ENCODE peak calls at places on chromosomes 1 and 21, in four cellular contexts. One of them, this sample, is unnamed.

GRCh38 chr1:117590273-117590925 is 15.4 kb upstream of the TENT5C start:
- DNase-seq in fibroblast of pulmonary artery: no peak
- DNase-seq in thyroid gland: peak; percentile 41
- DNase-seq in activated CD8-positive, alpha-beta T cell treated with anti-CD3 and anti-CD28 coated beads, Interleukin-2, amount 10 ng/mL, durations not matched to agents 7 days and 5 days: no peak
- DNase-seq in this sample: no peak

GRCh38 chr21:44471996-44472395 is 16.7 kb downstream of the LRRC3 start:
- DNase-seq in fibroblast of pulmonary artery: no peak
- DNase-seq in thyroid gland: no peak
- DNase-seq in activated CD8-positive, alpha-beta T cell treated with anti-CD3 and anti-CD28 coated beads, Interleukin-2, amount 10 ng/mL, durations not matched to agents 7 days and 5 days: no peak
- DNase-seq in this sample: no peak

GRCh38 chr1:223393275-223394214 is at the start of gene CCDC185:
- DNase-seq in fibroblast of pulmonary artery: no peak
- DNase-seq in thyroid gland: peak; percentile 11
- DNase-seq in activated CD8-positive, alpha-beta T cell treated with anti-CD3 and anti-CD28 coated beads, Interleukin-2, amount 10 ng/mL, durations not matched to agents 7 days and 5 days: no peak
- DNase-seq in this sample: no peak

GRCh38 chr1:36160949-36161485 is 5.1 kb downstream of the MAP7D1 start:
- DNase-seq in fibroblast of pulmonary artery: peak; percentile 72
- DNase-seq in thyroid gland: peak; percentile 59
- DNase-seq in activated CD8-positive, alpha-beta T cell treated with anti-CD3 and anti-CD28 coated beads, Interleukin-2, amount 10 ng/mL, durations not matched to agents 7 days and 5 days: peak; percentile 84
- DNase-seq in this sample: peak; percentile 23

GRCh38 chr1:24849653-24850295 is 80.3 kb downstream of the RUNX3 start:
- DNase-seq in fibroblast of pulmonary artery: peak; percentile 50
- DNase-seq in thyroid gland: no peak
- DNase-seq in activated CD8-positive, alpha-beta T cell treated with anti-CD3 and anti-CD28 coated beads, Interleukin-2, amount 10 ng/mL, durations not matched to agents 7 days and 5 days: peak; percentile 39
- DNase-seq in this sample: no peak

GRCh38 chr1:29312469-29313466 is 76.4 kb downstream of the PTPRU start:
- DNase-seq in fibroblast of pulmonary artery: no peak
- DNase-seq in thyroid gland: no peak
- DNase-seq in activated CD8-positive, alpha-beta T cell treated with anti-CD3 and anti-CD28 coated beads, Interleukin-2, amount 10 ng/mL, durations not matched to agents 7 days and 5 days: no peak
- DNase-seq in this sample: no peak

GRCh38 chr21:38460171-38460742 is 38.0 kb downstream of the ERG start:
- DNase-seq in fibroblast of pulmonary artery: peak; percentile 94
- DNase-seq in thyroid gland: no peak
- DNase-seq in activated CD8-positive, alpha-beta T cell treated with anti-CD3 and anti-CD28 coated beads, Interleukin-2, amount 10 ng/mL, durations not matched to agents 7 days and 5 days: no peak
- DNase-seq in this sample: no peak

GRCh38 chr1:44985747-44986359 is 542 bp downstream of the EIF2B3 start:
- DNase-seq in fibroblast of pulmonary artery: peak; percentile 7
- DNase-seq in thyroid gland: no peak
- DNase-seq in activated CD8-positive, alpha-beta T cell treated with anti-CD3 and anti-CD28 coated beads, Interleukin-2, amount 10 ng/mL, durations not matched to agents 7 days and 5 days: no peak
- DNase-seq in this sample: no peak

GRCh38 chr1:237181731-237182317 is 139.8 kb downstream of the RYR2 start:
- DNase-seq in fibroblast of pulmonary artery: no peak
- DNase-seq in thyroid gland: no peak
- DNase-seq in activated CD8-positive, alpha-beta T cell treated with anti-CD3 and anti-CD28 coated beads, Interleukin-2, amount 10 ng/mL, durations not matched to agents 7 days and 5 days: no peak
- DNase-seq in this sample: no peak

GRCh38 chr1:161121838-161122237 is 3.9 kb downstream of the NIT1 start:
- DNase-seq in fibroblast of pulmonary artery: no peak
- DNase-seq in thyroid gland: no peak
- DNase-seq in activated CD8-positive, alpha-beta T cell treated with anti-CD3 and anti-CD28 coated beads, Interleukin-2, amount 10 ng/mL, durations not matched to agents 7 days and 5 days: no peak
- DNase-seq in this sample: no peak

GRCh38 chr1:173152585-173152984 is 54.5 kb downstream of the TNFSF4 start:
- DNase-seq in fibroblast of pulmonary artery: no peak
- DNase-seq in thyroid gland: no peak
- DNase-seq in activated CD8-positive, alpha-beta T cell treated with anti-CD3 and anti-CD28 coated beads, Interleukin-2, amount 10 ng/mL, durations not matched to agents 7 days and 5 days: no peak
- DNase-seq in this sample: no peak

GRCh38 chr1:186620951-186621350 is 59.3 kb downstream of the PTGS2 start:
- DNase-seq in fibroblast of pulmonary artery: peak; percentile 88
- DNase-seq in thyroid gland: no peak
- DNase-seq in activated CD8-positive, alpha-beta T cell treated with anti-CD3 and anti-CD28 coated beads, Interleukin-2, amount 10 ng/mL, durations not matched to agents 7 days and 5 days: peak; percentile 31
- DNase-seq in this sample: no peak

GRCh38 chr1:154571244-154571963 is 3.8 kb downstream of the CHRNB2 start:
- DNase-seq in fibroblast of pulmonary artery: no peak
- DNase-seq in thyroid gland: no peak
- DNase-seq in activated CD8-positive, alpha-beta T cell treated with anti-CD3 and anti-CD28 coated beads, Interleukin-2, amount 10 ng/mL, durations not matched to agents 7 days and 5 days: no peak
- DNase-seq in this sample: no peak

GRCh38 chr1:214688891-214689290 is 85.9 kb downstream of the CENPF start:
- DNase-seq in fibroblast of pulmonary artery: no peak
- DNase-seq in thyroid gland: peak; percentile 50
- DNase-seq in activated CD8-positive, alpha-beta T cell treated with anti-CD3 and anti-CD28 coated beads, Interleukin-2, amount 10 ng/mL, durations not matched to agents 7 days and 5 days: no peak
- DNase-seq in this sample: no peak

GRCh38 chr1:5273280-5274003 is 619.0 kb downstream of the AJAP1 start:
- DNase-seq in fibroblast of pulmonary artery: no peak
- DNase-seq in thyroid gland: no peak
- DNase-seq in activated CD8-positive, alpha-beta T cell treated with anti-CD3 and anti-CD28 coated beads, Interleukin-2, amount 10 ng/mL, durations not matched to agents 7 days and 5 days: no peak
- DNase-seq in this sample: no peak

GRCh38 chr1:180953291-180953747 is 40.6 kb downstream of the KIAA1614 start:
- DNase-seq in fibroblast of pulmonary artery: no peak
- DNase-seq in thyroid gland: peak; percentile 84
- DNase-seq in activated CD8-positive, alpha-beta T cell treated with anti-CD3 and anti-CD28 coated beads, Interleukin-2, amount 10 ng/mL, durations not matched to agents 7 days and 5 days: peak; percentile 25
- DNase-seq in this sample: no peak

GRCh38 chr21:44866780-44867179 is 6.7 kb downstream of the PTTG1IP start:
- DNase-seq in fibroblast of pulmonary artery: peak; percentile 73
- DNase-seq in thyroid gland: no peak
- DNase-seq in activated CD8-positive, alpha-beta T cell treated with anti-CD3 and anti-CD28 coated beads, Interleukin-2, amount 10 ng/mL, durations not matched to agents 7 days and 5 days: no peak
- DNase-seq in this sample: no peak

GRCh38 chr1:169538998-169539871 is 47.0 kb downstream of the F5 start:
- DNase-seq in fibroblast of pulmonary artery: peak; percentile 91
- DNase-seq in thyroid gland: no peak
- DNase-seq in activated CD8-positive, alpha-beta T cell treated with anti-CD3 and anti-CD28 coated beads, Interleukin-2, amount 10 ng/mL, durations not matched to agents 7 days and 5 days: no peak
- DNase-seq in this sample: no peak

GRCh38 chr1:109537450-109538178 is 2.1 kb upstream of the GPR61 start:
- DNase-seq in fibroblast of pulmonary artery: no peak
- DNase-seq in thyroid gland: no peak
- DNase-seq in activated CD8-positive, alpha-beta T cell treated with anti-CD3 and anti-CD28 coated beads, Interleukin-2, amount 10 ng/mL, durations not matched to agents 7 days and 5 days: peak; percentile 5
- DNase-seq in this sample: no peak

GRCh38 chr1:10057744-10058294 is 25.1 kb downstream of the UBE4B start:
- DNase-seq in fibroblast of pulmonary artery: no peak
- DNase-seq in thyroid gland: peak; percentile 48
- DNase-seq in activated CD8-positive, alpha-beta T cell treated with anti-CD3 and anti-CD28 coated beads, Interleukin-2, amount 10 ng/mL, durations not matched to agents 7 days and 5 days: no peak
- DNase-seq in this sample: no peak

GRCh38 chr1:10521537-10522157 is 46.9 kb downstream of the PEX14 start:
- DNase-seq in fibroblast of pulmonary artery: no peak
- DNase-seq in thyroid gland: no peak
- DNase-seq in activated CD8-positive, alpha-beta T cell treated with anti-CD3 and anti-CD28 coated beads, Interleukin-2, amount 10 ng/mL, durations not matched to agents 7 days and 5 days: no peak
- DNase-seq in this sample: no peak

GRCh38 chr1:66132324-66132723 is 339.6 kb downstream of the PDE4B start:
- DNase-seq in fibroblast of pulmonary artery: no peak
- DNase-seq in thyroid gland: no peak
- DNase-seq in activated CD8-positive, alpha-beta T cell treated with anti-CD3 and anti-CD28 coated beads, Interleukin-2, amount 10 ng/mL, durations not matched to agents 7 days and 5 days: no peak
- DNase-seq in this sample: no peak

GRCh38 chr21:42818328-42818749 is 61.0 kb downstream of the WDR4 start:
- DNase-seq in fibroblast of pulmonary artery: peak; percentile 66
- DNase-seq in thyroid gland: peak; percentile 76
- DNase-seq in activated CD8-positive, alpha-beta T cell treated with anti-CD3 and anti-CD28 coated beads, Interleukin-2, amount 10 ng/mL, durations not matched to agents 7 days and 5 days: peak; percentile 69
- DNase-seq in this sample: no peak

GRCh38 chr1:12121212-12122000 is 45.4 kb upstream of the TNFRSF1B start:
- DNase-seq in fibroblast of pulmonary artery: peak; percentile 87
- DNase-seq in thyroid gland: no peak
- DNase-seq in activated CD8-positive, alpha-beta T cell treated with anti-CD3 and anti-CD28 coated beads, Interleukin-2, amount 10 ng/mL, durations not matched to agents 7 days and 5 days: peak; percentile 41
- DNase-seq in this sample: no peak

GRCh38 chr1:220813013-220813412 is 26.3 kb downstream of the MTARC1 start:
- DNase-seq in fibroblast of pulmonary artery: no peak
- DNase-seq in thyroid gland: no peak
- DNase-seq in activated CD8-positive, alpha-beta T cell treated with anti-CD3 and anti-CD28 coated beads, Interleukin-2, amount 10 ng/mL, durations not matched to agents 7 days and 5 days: no peak
- DNase-seq in this sample: no peak

GRCh38 chr1:243230914-243231313 is 24.2 kb downstream of the CEP170 start:
- DNase-seq in fibroblast of pulmonary artery: peak; percentile 35
- DNase-seq in thyroid gland: no peak
- DNase-seq in activated CD8-positive, alpha-beta T cell treated with anti-CD3 and anti-CD28 coated beads, Interleukin-2, amount 10 ng/mL, durations not matched to agents 7 days and 5 days: no peak
- DNase-seq in this sample: no peak

GRCh38 chr1:227788279-227789041 is 27.0 kb upstream of the PRSS38 start:
- DNase-seq in fibroblast of pulmonary artery: peak; percentile 11
- DNase-seq in thyroid gland: peak; percentile 83
- DNase-seq in activated CD8-positive, alpha-beta T cell treated with anti-CD3 and anti-CD28 coated beads, Interleukin-2, amount 10 ng/mL, durations not matched to agents 7 days and 5 days: no peak
- DNase-seq in this sample: no peak

GRCh38 chr1:14598498-14599172 is at the start of gene KAZN:
- DNase-seq in fibroblast of pulmonary artery: no peak
- DNase-seq in thyroid gland: peak; percentile 83
- DNase-seq in activated CD8-positive, alpha-beta T cell treated with anti-CD3 and anti-CD28 coated beads, Interleukin-2, amount 10 ng/mL, durations not matched to agents 7 days and 5 days: no peak
- DNase-seq in this sample: peak; percentile 46

GRCh38 chr1:41572224-41572623 is 87.7 kb upstream of the EDN2 start:
- DNase-seq in fibroblast of pulmonary artery: no peak
- DNase-seq in thyroid gland: no peak
- DNase-seq in activated CD8-positive, alpha-beta T cell treated with anti-CD3 and anti-CD28 coated beads, Interleukin-2, amount 10 ng/mL, durations not matched to agents 7 days and 5 days: no peak
- DNase-seq in this sample: no peak

GRCh38 chr1:76547916-76548315 is 319.4 kb upstream of the ST6GALNAC5 start:
- DNase-seq in fibroblast of pulmonary artery: peak; percentile 6
- DNase-seq in thyroid gland: no peak
- DNase-seq in activated CD8-positive, alpha-beta T cell treated with anti-CD3 and anti-CD28 coated beads, Interleukin-2, amount 10 ng/mL, durations not matched to agents 7 days and 5 days: no peak
- DNase-seq in this sample: no peak

GRCh38 chr1:38791892-38792291 is 67.7 kb downstream of the RRAGC start:
- DNase-seq in fibroblast of pulmonary artery: no peak
- DNase-seq in thyroid gland: no peak
- DNase-seq in activated CD8-positive, alpha-beta T cell treated with anti-CD3 and anti-CD28 coated beads, Interleukin-2, amount 10 ng/mL, durations not matched to agents 7 days and 5 days: no peak
- DNase-seq in this sample: no peak

This sample was measured in amygdala.